ENCODE peak calls at places on chromosomes 13 and 19, in seven cellular contexts. One of them, this sample, is unnamed.

GRCh38 chr13:82747948-82748347 is 1134.3 kb downstream of the SLITRK1 start:
- DNase-seq in C1 segment of cervical spinal cord: no peak
- DNase-seq in LoVo: no peak
- DNase-seq in mesothelial cell of epicardium: no peak
- DNase-seq in stimulated activated CD8-positive, alpha-beta memory T cell treated with anti-CD3 and anti-CD28 coated beads, Interleukin-2, amount 100 ng/mL, for 1 hour: no peak
- DNase-seq in BE2C: no peak
- DNase-seq in fibroblast of pulmonary artery: peak
- DNase-seq in this sample: no peak

GRCh38 chr13:113216165-113217056 is 7.0 kb downstream of the CUL4A start:
- DNase-seq in C1 segment of cervical spinal cord: peak
- DNase-seq in LoVo: peak
- DNase-seq in mesothelial cell of epicardium: no peak
- DNase-seq in stimulated activated CD8-positive, alpha-beta memory T cell treated with anti-CD3 and anti-CD28 coated beads, Interleukin-2, amount 100 ng/mL, for 1 hour: no peak
- DNase-seq in BE2C: no peak
- DNase-seq in fibroblast of pulmonary artery: peak
- DNase-seq in this sample: no peak

GRCh38 chr13:30872685-30873443 is 33.2 kb upstream of the MEDAG start:
- DNase-seq in C1 segment of cervical spinal cord: no peak
- DNase-seq in LoVo: no peak
- DNase-seq in mesothelial cell of epicardium: no peak
- DNase-seq in stimulated activated CD8-positive, alpha-beta memory T cell treated with anti-CD3 and anti-CD28 coated beads, Interleukin-2, amount 100 ng/mL, for 1 hour: no peak
- DNase-seq in BE2C: peak
- DNase-seq in fibroblast of pulmonary artery: peak
- DNase-seq in this sample: peak

GRCh38 chr13:113041821-113042335 is 63.7 kb upstream of the F7 start:
- DNase-seq in C1 segment of cervical spinal cord: no peak
- DNase-seq in LoVo: no peak
- DNase-seq in mesothelial cell of epicardium: no peak
- DNase-seq in stimulated activated CD8-positive, alpha-beta memory T cell treated with anti-CD3 and anti-CD28 coated beads, Interleukin-2, amount 100 ng/mL, for 1 hour: no peak
- DNase-seq in BE2C: no peak
- DNase-seq in fibroblast of pulmonary artery: no peak
- DNase-seq in this sample: no peak

GRCh38 chr19:15114153-15114540 is 6.9 kb downstream of the SYDE1 start:
- DNase-seq in C1 segment of cervical spinal cord: no peak
- DNase-seq in LoVo: no peak
- DNase-seq in mesothelial cell of epicardium: no peak
- DNase-seq in stimulated activated CD8-positive, alpha-beta memory T cell treated with anti-CD3 and anti-CD28 coated beads, Interleukin-2, amount 100 ng/mL, for 1 hour: no peak
- DNase-seq in BE2C: no peak
- DNase-seq in fibroblast of pulmonary artery: peak
- DNase-seq in this sample: no peak

GRCh38 chr13:52162279-52163101 is 3.1 kb upstream of the NEK3 start:
- DNase-seq in C1 segment of cervical spinal cord: no peak
- DNase-seq in LoVo: peak
- DNase-seq in mesothelial cell of epicardium: no peak
- DNase-seq in stimulated activated CD8-positive, alpha-beta memory T cell treated with anti-CD3 and anti-CD28 coated beads, Interleukin-2, amount 100 ng/mL, for 1 hour: no peak
- DNase-seq in BE2C: no peak
- DNase-seq in fibroblast of pulmonary artery: peak
- DNase-seq in this sample: no peak

GRCh38 chr13:26019881-26020535 is 31.8 kb downstream of the SHISA2 start:
- DNase-seq in C1 segment of cervical spinal cord: no peak
- DNase-seq in LoVo: no peak
- DNase-seq in mesothelial cell of epicardium: no peak
- DNase-seq in stimulated activated CD8-positive, alpha-beta memory T cell treated with anti-CD3 and anti-CD28 coated beads, Interleukin-2, amount 100 ng/mL, for 1 hour: no peak
- DNase-seq in BE2C: no peak
- DNase-seq in fibroblast of pulmonary artery: peak
- DNase-seq in this sample: no peak

GRCh38 chr13:49516467-49516866 is 20.7 kb downstream of the PHF11 start:
- DNase-seq in C1 segment of cervical spinal cord: no peak
- DNase-seq in LoVo: no peak
- DNase-seq in mesothelial cell of epicardium: no peak
- DNase-seq in stimulated activated CD8-positive, alpha-beta memory T cell treated with anti-CD3 and anti-CD28 coated beads, Interleukin-2, amount 100 ng/mL, for 1 hour: no peak
- DNase-seq in BE2C: no peak
- DNase-seq in fibroblast of pulmonary artery: no peak
- DNase-seq in this sample: no peak

GRCh38 chr19:2051771-2052704 is 994 bp upstream of the MKNK2 start:
- DNase-seq in C1 segment of cervical spinal cord: no peak
- DNase-seq in LoVo: no peak
- DNase-seq in mesothelial cell of epicardium: no peak
- DNase-seq in stimulated activated CD8-positive, alpha-beta memory T cell treated with anti-CD3 and anti-CD28 coated beads, Interleukin-2, amount 100 ng/mL, for 1 hour: no peak
- DNase-seq in BE2C: no peak
- DNase-seq in fibroblast of pulmonary artery: no peak
- DNase-seq in this sample: peak

GRCh38 chr19:46373573-46374359 is 26.9 kb downstream of the PPP5C start:
- DNase-seq in C1 segment of cervical spinal cord: no peak
- DNase-seq in LoVo: peak
- DNase-seq in mesothelial cell of epicardium: no peak
- DNase-seq in stimulated activated CD8-positive, alpha-beta memory T cell treated with anti-CD3 and anti-CD28 coated beads, Interleukin-2, amount 100 ng/mL, for 1 hour: no peak
- DNase-seq in BE2C: peak
- DNase-seq in fibroblast of pulmonary artery: peak
- DNase-seq in this sample: peak

GRCh38 chr13:26557393-26558073 is at the start of gene WASF3:
- DNase-seq in C1 segment of cervical spinal cord: peak
- DNase-seq in LoVo: peak
- DNase-seq in mesothelial cell of epicardium: peak
- DNase-seq in stimulated activated CD8-positive, alpha-beta memory T cell treated with anti-CD3 and anti-CD28 coated beads, Interleukin-2, amount 100 ng/mL, for 1 hour: no peak
- DNase-seq in BE2C: peak
- DNase-seq in fibroblast of pulmonary artery: peak
- DNase-seq in this sample: peak

GRCh38 chr13:112057736-112058518 is 9.0 kb upstream of the SOX1 start:
- DNase-seq in C1 segment of cervical spinal cord: no peak
- DNase-seq in LoVo: no peak
- DNase-seq in mesothelial cell of epicardium: no peak
- DNase-seq in stimulated activated CD8-positive, alpha-beta memory T cell treated with anti-CD3 and anti-CD28 coated beads, Interleukin-2, amount 100 ng/mL, for 1 hour: no peak
- DNase-seq in BE2C: no peak
- DNase-seq in fibroblast of pulmonary artery: no peak
- DNase-seq in this sample: no peak

GRCh38 chr19:39506944-39507714 is 7.8 kb upstream of the SELENOV start:
- DNase-seq in C1 segment of cervical spinal cord: no peak
- DNase-seq in LoVo: no peak
- DNase-seq in mesothelial cell of epicardium: peak
- DNase-seq in stimulated activated CD8-positive, alpha-beta memory T cell treated with anti-CD3 and anti-CD28 coated beads, Interleukin-2, amount 100 ng/mL, for 1 hour: peak
- DNase-seq in BE2C: peak
- DNase-seq in fibroblast of pulmonary artery: peak
- DNase-seq in this sample: no peak

GRCh38 chr19:887072-887471 is 5.9 kb downstream of the MED16 start:
- DNase-seq in C1 segment of cervical spinal cord: no peak
- DNase-seq in LoVo: no peak
- DNase-seq in mesothelial cell of epicardium: no peak
- DNase-seq in stimulated activated CD8-positive, alpha-beta memory T cell treated with anti-CD3 and anti-CD28 coated beads, Interleukin-2, amount 100 ng/mL, for 1 hour: no peak
- DNase-seq in BE2C: peak
- DNase-seq in fibroblast of pulmonary artery: peak
- DNase-seq in this sample: no peak

GRCh38 chr13:94210826-94211225 is 268.7 kb downstream of the DCT start:
- DNase-seq in C1 segment of cervical spinal cord: no peak
- DNase-seq in LoVo: no peak
- DNase-seq in mesothelial cell of epicardium: no peak
- DNase-seq in stimulated activated CD8-positive, alpha-beta memory T cell treated with anti-CD3 and anti-CD28 coated beads, Interleukin-2, amount 100 ng/mL, for 1 hour: no peak
- DNase-seq in BE2C: no peak
- DNase-seq in fibroblast of pulmonary artery: peak
- DNase-seq in this sample: no peak

GRCh38 chr19:31274964-31275319 is 74.3 kb downstream of the TSHZ3 start:
- DNase-seq in C1 segment of cervical spinal cord: no peak
- DNase-seq in LoVo: no peak
- DNase-seq in mesothelial cell of epicardium: no peak
- DNase-seq in stimulated activated CD8-positive, alpha-beta memory T cell treated with anti-CD3 and anti-CD28 coated beads, Interleukin-2, amount 100 ng/mL, for 1 hour: no peak
- DNase-seq in BE2C: no peak
- DNase-seq in fibroblast of pulmonary artery: no peak
- DNase-seq in this sample: no peak

GRCh38 chr19:15989889-15990288 is 41.1 kb downstream of the OR10H4 start:
- DNase-seq in C1 segment of cervical spinal cord: no peak
- DNase-seq in LoVo: no peak
- DNase-seq in mesothelial cell of epicardium: no peak
- DNase-seq in stimulated activated CD8-positive, alpha-beta memory T cell treated with anti-CD3 and anti-CD28 coated beads, Interleukin-2, amount 100 ng/mL, for 1 hour: no peak
- DNase-seq in BE2C: no peak
- DNase-seq in fibroblast of pulmonary artery: no peak
- DNase-seq in this sample: no peak

GRCh38 chr19:49362926-49363264 is 679 bp upstream of the TEAD2 start:
- DNase-seq in C1 segment of cervical spinal cord: no peak
- DNase-seq in LoVo: no peak
- DNase-seq in mesothelial cell of epicardium: peak
- DNase-seq in stimulated activated CD8-positive, alpha-beta memory T cell treated with anti-CD3 and anti-CD28 coated beads, Interleukin-2, amount 100 ng/mL, for 1 hour: no peak
- DNase-seq in BE2C: no peak
- DNase-seq in fibroblast of pulmonary artery: peak
- DNase-seq in this sample: peak

GRCh38 chr13:65733110-65733509 is 1497.0 kb downstream of the PCDH9 start:
- DNase-seq in C1 segment of cervical spinal cord: no peak
- DNase-seq in LoVo: no peak
- DNase-seq in mesothelial cell of epicardium: no peak
- DNase-seq in stimulated activated CD8-positive, alpha-beta memory T cell treated with anti-CD3 and anti-CD28 coated beads, Interleukin-2, amount 100 ng/mL, for 1 hour: no peak
- DNase-seq in BE2C: no peak
- DNase-seq in fibroblast of pulmonary artery: no peak
- DNase-seq in this sample: no peak

GRCh38 chr13:27266937-27267336 is 3.7 kb upstream of the RASL11A start:
- DNase-seq in C1 segment of cervical spinal cord: no peak
- DNase-seq in LoVo: no peak
- DNase-seq in mesothelial cell of epicardium: no peak
- DNase-seq in stimulated activated CD8-positive, alpha-beta memory T cell treated with anti-CD3 and anti-CD28 coated beads, Interleukin-2, amount 100 ng/mL, for 1 hour: no peak
- DNase-seq in BE2C: no peak
- DNase-seq in fibroblast of pulmonary artery: peak
- DNase-seq in this sample: no peak

GRCh38 chr13:49627831-49628652 is at the start of gene ARL11:
- DNase-seq in C1 segment of cervical spinal cord: peak
- DNase-seq in LoVo: no peak
- DNase-seq in mesothelial cell of epicardium: no peak
- DNase-seq in stimulated activated CD8-positive, alpha-beta memory T cell treated with anti-CD3 and anti-CD28 coated beads, Interleukin-2, amount 100 ng/mL, for 1 hour: peak
- DNase-seq in BE2C: peak
- DNase-seq in fibroblast of pulmonary artery: no peak
- DNase-seq in this sample: peak

GRCh38 chr13:89227356-89227755 is 1556.2 kb downstream of the SLITRK5 start:
- DNase-seq in C1 segment of cervical spinal cord: no peak
- DNase-seq in LoVo: no peak
- DNase-seq in mesothelial cell of epicardium: no peak
- DNase-seq in stimulated activated CD8-positive, alpha-beta memory T cell treated with anti-CD3 and anti-CD28 coated beads, Interleukin-2, amount 100 ng/mL, for 1 hour: no peak
- DNase-seq in BE2C: no peak
- DNase-seq in fibroblast of pulmonary artery: peak
- DNase-seq in this sample: no peak

GRCh38 chr13:26816876-26817275 is 56.3 kb upstream of the GPR12 start:
- DNase-seq in C1 segment of cervical spinal cord: no peak
- DNase-seq in LoVo: no peak
- DNase-seq in mesothelial cell of epicardium: no peak
- DNase-seq in stimulated activated CD8-positive, alpha-beta memory T cell treated with anti-CD3 and anti-CD28 coated beads, Interleukin-2, amount 100 ng/mL, for 1 hour: no peak
- DNase-seq in BE2C: no peak
- DNase-seq in fibroblast of pulmonary artery: no peak
- DNase-seq in this sample: no peak

GRCh38 chr19:53927745-53928144 is 18.7 kb downstream of the CACNG7 start:
- DNase-seq in C1 segment of cervical spinal cord: no peak
- DNase-seq in LoVo: peak
- DNase-seq in mesothelial cell of epicardium: peak
- DNase-seq in stimulated activated CD8-positive, alpha-beta memory T cell treated with anti-CD3 and anti-CD28 coated beads, Interleukin-2, amount 100 ng/mL, for 1 hour: no peak
- DNase-seq in BE2C: no peak
- DNase-seq in fibroblast of pulmonary artery: peak
- DNase-seq in this sample: no peak

GRCh38 chr19:49361438-49362047 is 673 bp downstream of the TEAD2 start:
- DNase-seq in C1 segment of cervical spinal cord: no peak
- DNase-seq in LoVo: no peak
- DNase-seq in mesothelial cell of epicardium: peak
- DNase-seq in stimulated activated CD8-positive, alpha-beta memory T cell treated with anti-CD3 and anti-CD28 coated beads, Interleukin-2, amount 100 ng/mL, for 1 hour: no peak
- DNase-seq in BE2C: peak
- DNase-seq in fibroblast of pulmonary artery: peak
- DNase-seq in this sample: peak

GRCh38 chr13:113660066-113660465 is 2.1 kb upstream of the ATP4B start:
- DNase-seq in C1 segment of cervical spinal cord: no peak
- DNase-seq in LoVo: no peak
- DNase-seq in mesothelial cell of epicardium: peak
- DNase-seq in stimulated activated CD8-positive, alpha-beta memory T cell treated with anti-CD3 and anti-CD28 coated beads, Interleukin-2, amount 100 ng/mL, for 1 hour: no peak
- DNase-seq in BE2C: peak
- DNase-seq in fibroblast of pulmonary artery: no peak
- DNase-seq in this sample: peak

GRCh38 chr19:17339088-17339741 is 1.9 kb downstream of the GTPBP3 start:
- DNase-seq in C1 segment of cervical spinal cord: no peak
- DNase-seq in LoVo: no peak
- DNase-seq in mesothelial cell of epicardium: no peak
- DNase-seq in stimulated activated CD8-positive, alpha-beta memory T cell treated with anti-CD3 and anti-CD28 coated beads, Interleukin-2, amount 100 ng/mL, for 1 hour: no peak
- DNase-seq in BE2C: peak
- DNase-seq in fibroblast of pulmonary artery: no peak
- DNase-seq in this sample: no peak

GRCh38 chr19:8252922-8253589 is 43.9 kb downstream of the CERS4 start:
- DNase-seq in C1 segment of cervical spinal cord: peak
- DNase-seq in LoVo: peak
- DNase-seq in mesothelial cell of epicardium: peak
- DNase-seq in stimulated activated CD8-positive, alpha-beta memory T cell treated with anti-CD3 and anti-CD28 coated beads, Interleukin-2, amount 100 ng/mL, for 1 hour: peak
- DNase-seq in BE2C: peak
- DNase-seq in fibroblast of pulmonary artery: peak
- DNase-seq in this sample: peak

GRCh38 chr19:10690351-10690781 is 10.9 kb upstream of the QTRT1 start:
- DNase-seq in C1 segment of cervical spinal cord: no peak
- DNase-seq in LoVo: no peak
- DNase-seq in mesothelial cell of epicardium: no peak
- DNase-seq in stimulated activated CD8-positive, alpha-beta memory T cell treated with anti-CD3 and anti-CD28 coated beads, Interleukin-2, amount 100 ng/mL, for 1 hour: no peak
- DNase-seq in BE2C: peak
- DNase-seq in fibroblast of pulmonary artery: peak
- DNase-seq in this sample: no peak

This sample was measured in Right ventricle myocardium superior.